ENCODE peak calls at places on chromosome 15, in nine cellular contexts. U, X, G, O, P, E, R, N and F are unnamed samples.

GRCh38 chr15:100824211-100824610 is 55.4 kb upstream of the ALDH1A3 start:
- DNase-seq in E (no peak), R (no peak), P (no peak), G (no peak), X (no peak), U (no peak), O (no peak), N (no peak), F (no peak)

GRCh38 chr15:88493811-88494210 is 26.3 kb downstream of the MRPS11 start:
- DNase-seq in G (no peak), U (no peak), R (no peak), N (no peak), X (no peak), O (no peak), P (no peak), E (no peak), F (no peak)

GRCh38 chr15:39404767-39405173 is 176.1 kb upstream of the THBS1 start:
- DNase-seq in N (no peak), G (no peak), P (no peak), E (peak), R (no peak), X (no peak), O (no peak), U (no peak), F (peak)

GRCh38 chr15:63833246-63833696 is 477 bp downstream of the HERC1 start:
- DNase-seq in X (peak), P (peak), G (peak), O (peak), N (no peak), E (no peak), U (peak), R (peak), F (peak)

GRCh38 chr15:51227967-51228783 is 110.2 kb downstream of the CYP19A1 start:
- DNase-seq in N (no peak), O (peak), X (no peak), P (no peak), E (peak), R (no peak), U (peak), G (peak), F (peak)

GRCh38 chr15:23467110-23467600 is 20.1 kb upstream of the GOLGA6L2 start:
- DNase-seq in N (no peak), R (no peak), E (peak), X (no peak), O (no peak), U (no peak), P (no peak), G (no peak), F (peak)

GRCh38 chr15:66923438-66923881 is 141.9 kb upstream of the SMAD3 start:
- DNase-seq in N (peak), G (no peak), E (no peak), P (peak), R (peak), O (no peak), U (no peak), X (no peak), F (no peak)

GRCh38 chr15:82532383-82532990 is 7.8 kb downstream of the RPS17 start:
- DNase-seq in X (no peak), G (no peak), R (peak), U (no peak), N (no peak), E (no peak), P (no peak), O (no peak), F (no peak)

GRCh38 chr15:74307827-74308642 is 59.4 kb downstream of the CYP11A1 start:
- DNase-seq in P (peak), U (peak), O (peak), G (no peak), E (no peak), X (no peak), N (peak), R (no peak), F (peak)

GRCh38 chr15:69853572-69853971 is 244.1 kb downstream of the TLE3 start:
- DNase-seq in N (no peak), U (no peak), P (no peak), X (no peak), G (no peak), R (no peak), O (no peak), E (no peak), F (peak)

GRCh38 chr15:42146551-42147430 is 9.6 kb downstream of the PLA2G4F start:
- DNase-seq in N (no peak), O (no peak), G (no peak), U (no peak), P (no peak), X (no peak), R (peak), E (no peak), F (no peak)

GRCh38 chr15:66389859-66390382 is 3.2 kb downstream of the MAP2K1 start:
- DNase-seq in G (no peak), O (no peak), E (no peak), X (no peak), P (no peak), U (no peak), N (no peak), R (no peak), F (no peak)

GRCh38 chr15:89026167-89026566 is 62.1 kb upstream of the ABHD2 start:
- DNase-seq in E (no peak), N (no peak), X (no peak), O (no peak), U (no peak), G (no peak), R (no peak), P (no peak), F (peak)

GRCh38 chr15:67824157-67824899 is 981 bp upstream of the SKOR1 start:
- DNase-seq in P (no peak), E (no peak), U (no peak), G (no peak), O (peak), R (no peak), N (no peak), X (no peak), F (no peak)

GRCh38 chr15:95170587-95171380 is 939.4 kb downstream of the MCTP2 start:
- DNase-seq in G (no peak), N (no peak), P (no peak), R (no peak), O (no peak), E (no peak), U (no peak), X (no peak), F (peak)

GRCh38 chr15:95718441-95718840 is 612.1 kb upstream of the NR2F2 start:
- DNase-seq in R (no peak), N (no peak), G (no peak), X (no peak), O (no peak), U (peak), P (no peak), E (no peak), F (no peak)

GRCh38 chr15:52121896-52122295 is 9.3 kb upstream of the BCL2L10 start:
- DNase-seq in N (no peak), O (no peak), R (no peak), E (no peak), G (no peak), P (no peak), X (no peak), U (no peak), F (no peak)

GRCh38 chr15:60392986-60393811 is 4.6 kb downstream of the ANXA2 start:
- DNase-seq in X (no peak), O (no peak), E (peak), G (no peak), U (no peak), P (peak), R (no peak), N (no peak), F (peak)

GRCh38 chr15:39582977-39583585 is 2.2 kb downstream of the THBS1 start:
- DNase-seq in G (no peak), X (no peak), R (no peak), N (no peak), P (no peak), O (no peak), U (no peak), E (peak), F (no peak)

GRCh38 chr15:79378394-79379158 is 53.6 kb upstream of the MINAR1 start:
- DNase-seq in G (no peak), O (no peak), U (no peak), X (no peak), E (peak), N (no peak), R (no peak), P (no peak), F (no peak)

GRCh38 chr15:47750030-47750739 is 32.9 kb downstream of the SEMA6D start:
- DNase-seq in P (no peak), O (no peak), R (no peak), G (no peak), E (peak), N (no peak), U (no peak), X (no peak), F (peak)

GRCh38 chr15:59532770-59533379 is 78.7 kb upstream of the GCNT3 start:
- DNase-seq in O (no peak), G (no peak), E (no peak), R (no peak), P (peak), N (peak), X (no peak), U (no peak), F (peak)

GRCh38 chr15:61047783-61048182 is 181.3 kb downstream of the RORA start:
- DNase-seq in E (no peak), N (no peak), X (no peak), P (no peak), O (no peak), G (no peak), R (no peak), U (no peak), F (peak)

GRCh38 chr15:58260186-58260910 is 122.2 kb downstream of the AQP9 start:
- DNase-seq in U (no peak), N (no peak), P (no peak), X (no peak), G (no peak), O (no peak), E (no peak), R (no peak), F (no peak)

GRCh38 chr15:92811514-92811913 is 88.6 kb upstream of the CHD2 start:
- DNase-seq in N (no peak), P (no peak), X (no peak), G (no peak), O (no peak), E (no peak), U (no peak), R (no peak), F (no peak)

GRCh38 chr15:61256231-61256630 is 27.1 kb upstream of the RORA start:
- DNase-seq in E (no peak), P (no peak), U (no peak), N (no peak), X (no peak), O (no peak), R (no peak), G (no peak), F (no peak)

GRCh38 chr15:58269455-58270414 is 131.6 kb downstream of the AQP9 start:
- DNase-seq in O (no peak), X (no peak), G (peak), U (no peak), R (no peak), P (peak), E (peak), N (peak), F (peak)

GRCh38 chr15:96333194-96334016 is 2.9 kb downstream of the NR2F2 start:
- DNase-seq in N (no peak), O (peak), X (no peak), E (no peak), U (no peak), R (no peak), P (no peak), G (no peak), F (no peak)

GRCh38 chr15:65033659-65034269 is 4.3 kb upstream of the MTFMT start:
- DNase-seq in X (no peak), P (peak), N (peak), U (no peak), O (no peak), G (no peak), R (no peak), E (peak), F (peak)

GRCh38 chr15:70936326-70936725 is 43.7 kb downstream of the LRRC49 start:
- DNase-seq in R (no peak), X (no peak), N (no peak), P (no peak), E (no peak), O (no peak), G (no peak), U (no peak), F (peak)

GRCh38 chr15:40053234-40054055 is 14.5 kb upstream of the SRP14 start:
- DNase-seq in E (no peak), P (peak), N (no peak), X (no peak), U (no peak), O (no peak), G (no peak), R (no peak), F (no peak)

GRCh38 chr15:41877631-41878354 is 16.1 kb downstream of the SPTBN5 start:
- DNase-seq in U (no peak), O (peak), R (no peak), G (no peak), X (no peak), P (no peak), N (no peak), E (no peak), F (no peak)

GRCh38 chr15:89446260-89446891 is 50.0 kb downstream of the RHCG start:
- DNase-seq in U (no peak), E (no peak), O (no peak), P (no peak), R (no peak), N (no peak), X (no peak), G (no peak), F (no peak)

GRCh38 chr15:77266708-77267387 is 153.1 kb downstream of the PEAK1 start:
- DNase-seq in R (no peak), O (no peak), N (no peak), P (no peak), U (no peak), X (no peak), E (no peak), G (no peak), F (peak)

GRCh38 chr15:89494941-89495637 is 1.3 kb downstream of the RHCG start:
- DNase-seq in G (no peak), E (no peak), N (no peak), P (peak), O (no peak), X (no peak), U (no peak), R (peak), F (peak)

GRCh38 chr15:57321973-57322601 is 54.2 kb upstream of the CGNL1 start:
- DNase-seq in X (no peak), R (no peak), O (no peak), U (no peak), G (no peak), P (no peak), E (no peak), N (no peak), F (no peak)

GRCh38 chr15:63434567-63435219 is 53.0 kb upstream of the CA12 start:
- DNase-seq in X (no peak), E (no peak), U (no peak), O (no peak), G (no peak), R (no peak), N (no peak), P (no peak), F (no peak)